ENCODE peak calls at places on chromosomes 12 and 14, in five cellular contexts. One of them, this sample, is unnamed.

GRCh38 chr14:22849212-22849819 is 12.9 kb downstream of the MMP14 start:
- DNase-seq in stimulated activated CD4-positive, alpha-beta T cell treated with anti-CD3 and anti-CD28 coated beads, Interleukin-1b, Interleukin-23, amount 100 ng/mL, for 1 hour: no peak
- DNase-seq in fibroblast of the conjunctiva: peak
- DNase-seq in central memory CD4-positive, alpha-beta T cell: no peak
- DNase-seq in epithelial cell of esophagus: peak
- DNase-seq in this sample: no peak

GRCh38 chr14:42944284-42944683 is 1337.6 kb downstream of the LRFN5 start:
- DNase-seq in stimulated activated CD4-positive, alpha-beta T cell treated with anti-CD3 and anti-CD28 coated beads, Interleukin-1b, Interleukin-23, amount 100 ng/mL, for 1 hour: no peak
- DNase-seq in fibroblast of the conjunctiva: no peak
- DNase-seq in central memory CD4-positive, alpha-beta T cell: no peak
- DNase-seq in epithelial cell of esophagus: no peak
- DNase-seq in this sample: no peak

GRCh38 chr12:43407816-43408645 is 144.0 kb downstream of the ADAMTS20 start:
- DNase-seq in stimulated activated CD4-positive, alpha-beta T cell treated with anti-CD3 and anti-CD28 coated beads, Interleukin-1b, Interleukin-23, amount 100 ng/mL, for 1 hour: no peak
- DNase-seq in fibroblast of the conjunctiva: no peak
- DNase-seq in central memory CD4-positive, alpha-beta T cell: no peak
- DNase-seq in epithelial cell of esophagus: peak
- DNase-seq in this sample: no peak

GRCh38 chr12:6860116-6860515 is 7.2 kb upstream of the TPI1 start:
- DNase-seq in stimulated activated CD4-positive, alpha-beta T cell treated with anti-CD3 and anti-CD28 coated beads, Interleukin-1b, Interleukin-23, amount 100 ng/mL, for 1 hour: no peak
- DNase-seq in fibroblast of the conjunctiva: no peak
- DNase-seq in central memory CD4-positive, alpha-beta T cell: no peak
- DNase-seq in epithelial cell of esophagus: no peak
- DNase-seq in this sample: no peak

GRCh38 chr12:80100566-80100965 is 1.2 kb downstream of the OTOGL start:
- DNase-seq in stimulated activated CD4-positive, alpha-beta T cell treated with anti-CD3 and anti-CD28 coated beads, Interleukin-1b, Interleukin-23, amount 100 ng/mL, for 1 hour: no peak
- DNase-seq in fibroblast of the conjunctiva: no peak
- DNase-seq in central memory CD4-positive, alpha-beta T cell: no peak
- DNase-seq in epithelial cell of esophagus: peak
- DNase-seq in this sample: no peak

GRCh38 chr12:46214668-46215429 is 54.0 kb downstream of the SLC38A1 start:
- DNase-seq in stimulated activated CD4-positive, alpha-beta T cell treated with anti-CD3 and anti-CD28 coated beads, Interleukin-1b, Interleukin-23, amount 100 ng/mL, for 1 hour: no peak
- DNase-seq in fibroblast of the conjunctiva: no peak
- DNase-seq in central memory CD4-positive, alpha-beta T cell: peak
- DNase-seq in epithelial cell of esophagus: no peak
- DNase-seq in this sample: no peak

GRCh38 chr12:106780010-106780625 is 5.6 kb downstream of the RIC8B start:
- DNase-seq in stimulated activated CD4-positive, alpha-beta T cell treated with anti-CD3 and anti-CD28 coated beads, Interleukin-1b, Interleukin-23, amount 100 ng/mL, for 1 hour: no peak
- DNase-seq in fibroblast of the conjunctiva: no peak
- DNase-seq in central memory CD4-positive, alpha-beta T cell: no peak
- DNase-seq in epithelial cell of esophagus: peak
- DNase-seq in this sample: no peak

GRCh38 chr14:75069811-75070145 is 337 bp downstream of the ZC2HC1C start:
- DNase-seq in stimulated activated CD4-positive, alpha-beta T cell treated with anti-CD3 and anti-CD28 coated beads, Interleukin-1b, Interleukin-23, amount 100 ng/mL, for 1 hour: no peak
- DNase-seq in fibroblast of the conjunctiva: no peak
- DNase-seq in central memory CD4-positive, alpha-beta T cell: no peak
- DNase-seq in epithelial cell of esophagus: no peak
- DNase-seq in this sample: no peak

GRCh38 chr12:102948941-102949352 is 8.5 kb upstream of the ASCL1 start:
- DNase-seq in stimulated activated CD4-positive, alpha-beta T cell treated with anti-CD3 and anti-CD28 coated beads, Interleukin-1b, Interleukin-23, amount 100 ng/mL, for 1 hour: peak
- DNase-seq in fibroblast of the conjunctiva: peak
- DNase-seq in central memory CD4-positive, alpha-beta T cell: peak
- DNase-seq in epithelial cell of esophagus: peak
- DNase-seq in this sample: no peak

GRCh38 chr12:13066459-13066858 is 22.3 kb downstream of the FAM234B start:
- DNase-seq in stimulated activated CD4-positive, alpha-beta T cell treated with anti-CD3 and anti-CD28 coated beads, Interleukin-1b, Interleukin-23, amount 100 ng/mL, for 1 hour: no peak
- DNase-seq in fibroblast of the conjunctiva: no peak
- DNase-seq in central memory CD4-positive, alpha-beta T cell: no peak
- DNase-seq in epithelial cell of esophagus: no peak
- DNase-seq in this sample: no peak

GRCh38 chr12:127595506-127595905 is 671.5 kb upstream of the TMEM132C start:
- DNase-seq in stimulated activated CD4-positive, alpha-beta T cell treated with anti-CD3 and anti-CD28 coated beads, Interleukin-1b, Interleukin-23, amount 100 ng/mL, for 1 hour: no peak
- DNase-seq in fibroblast of the conjunctiva: no peak
- DNase-seq in central memory CD4-positive, alpha-beta T cell: no peak
- DNase-seq in epithelial cell of esophagus: no peak
- DNase-seq in this sample: no peak

GRCh38 chr14:30005114-30005698 is 77.6 kb upstream of the PRKD1 start:
- DNase-seq in stimulated activated CD4-positive, alpha-beta T cell treated with anti-CD3 and anti-CD28 coated beads, Interleukin-1b, Interleukin-23, amount 100 ng/mL, for 1 hour: no peak
- DNase-seq in fibroblast of the conjunctiva: peak
- DNase-seq in central memory CD4-positive, alpha-beta T cell: no peak
- DNase-seq in epithelial cell of esophagus: peak
- DNase-seq in this sample: peak

GRCh38 chr12:4191642-4192041 is 81.9 kb upstream of the CCND2 start:
- DNase-seq in stimulated activated CD4-positive, alpha-beta T cell treated with anti-CD3 and anti-CD28 coated beads, Interleukin-1b, Interleukin-23, amount 100 ng/mL, for 1 hour: no peak
- DNase-seq in fibroblast of the conjunctiva: no peak
- DNase-seq in central memory CD4-positive, alpha-beta T cell: no peak
- DNase-seq in epithelial cell of esophagus: no peak
- DNase-seq in this sample: no peak

GRCh38 chr12:6724409-6724797 is 557 bp downstream of the COPS7A start:
- DNase-seq in stimulated activated CD4-positive, alpha-beta T cell treated with anti-CD3 and anti-CD28 coated beads, Interleukin-1b, Interleukin-23, amount 100 ng/mL, for 1 hour: no peak
- DNase-seq in fibroblast of the conjunctiva: no peak
- DNase-seq in central memory CD4-positive, alpha-beta T cell: peak
- DNase-seq in epithelial cell of esophagus: no peak
- DNase-seq in this sample: no peak

GRCh38 chr12:40170593-40170992 is 54.2 kb upstream of the LRRK2 start:
- DNase-seq in stimulated activated CD4-positive, alpha-beta T cell treated with anti-CD3 and anti-CD28 coated beads, Interleukin-1b, Interleukin-23, amount 100 ng/mL, for 1 hour: no peak
- DNase-seq in fibroblast of the conjunctiva: no peak
- DNase-seq in central memory CD4-positive, alpha-beta T cell: no peak
- DNase-seq in epithelial cell of esophagus: no peak
- DNase-seq in this sample: no peak

GRCh38 chr12:57161491-57161890 is 14.1 kb upstream of the LRP1-AS start:
- DNase-seq in stimulated activated CD4-positive, alpha-beta T cell treated with anti-CD3 and anti-CD28 coated beads, Interleukin-1b, Interleukin-23, amount 100 ng/mL, for 1 hour: no peak
- DNase-seq in fibroblast of the conjunctiva: no peak
- DNase-seq in central memory CD4-positive, alpha-beta T cell: no peak
- DNase-seq in epithelial cell of esophagus: peak
- DNase-seq in this sample: no peak

GRCh38 chr12:84723988-84724387 is 188.6 kb downstream of the SLC6A15 start:
- DNase-seq in stimulated activated CD4-positive, alpha-beta T cell treated with anti-CD3 and anti-CD28 coated beads, Interleukin-1b, Interleukin-23, amount 100 ng/mL, for 1 hour: no peak
- DNase-seq in fibroblast of the conjunctiva: no peak
- DNase-seq in central memory CD4-positive, alpha-beta T cell: no peak
- DNase-seq in epithelial cell of esophagus: no peak
- DNase-seq in this sample: no peak